ENCODE peak calls at places on chromosomes 1 and 21, in four cellular contexts. N, Z, O and V are unnamed samples.
A peak's percentile ranks its signal among the peaks of the same experiment; 100 is the strongest.

GRCh38 chr1:95049935-95050334 is 22.8 kb downstream of the ALG14 start:
- DNase-seq in N (no peak), Z (no peak), O (no peak), V (no peak)

GRCh38 chr1:206503591-206504362 is 3.6 kb upstream of the RASSF5 start:
- DNase-seq in N (no peak), Z (no peak), O (peak; percentile 83), V (peak; percentile 55)

GRCh38 chr1:234925440-234926251 is 203.0 kb downstream of the TOMM20 start:
- DNase-seq in N (peak; percentile 47), Z (no peak), O (peak; percentile 69), V (peak; percentile 77)

GRCh38 chr1:48776400-48777218 is at the start of gene BEND5:
- DNase-seq in N (peak; percentile 65), Z (peak; percentile 78), O (peak; percentile 73), V (no peak)

GRCh38 chr1:23393706-23394105 is 24.1 kb upstream of the ZNF436 start:
- DNase-seq in N (no peak), Z (no peak), O (no peak), V (peak; percentile 68)

GRCh38 chr1:10353282-10353681 is 45.6 kb upstream of the PGD start:
- DNase-seq in N (no peak), Z (no peak), O (no peak), V (no peak)

GRCh38 chr1:12339861-12340557 is 110.2 kb downstream of the VPS13D start:
- DNase-seq in N (no peak), Z (peak; percentile 32), O (no peak), V (no peak)

GRCh38 chr1:79848316-79848715 is 841.8 kb upstream of the ADGRL4 start:
- DNase-seq in N (no peak), Z (no peak), O (no peak), V (no peak)

GRCh38 chr1:54200519-54200997 is 591 bp downstream of the MRPL37 start:
- DNase-seq in N (no peak), Z (no peak), O (no peak), V (no peak)

GRCh38 chr1:196997428-196997827 is 20.1 kb downstream of the CFHR5 start:
- DNase-seq in N (no peak), Z (no peak), O (no peak), V (peak; percentile 58)

GRCh38 chr1:47487826-47488450 is 50.1 kb downstream of the FOXD2 start:
- DNase-seq in N (no peak), Z (no peak), O (no peak), V (no peak)

GRCh38 chr1:7953850-7954609 is 7.5 kb upstream of the PARK7 start:
- DNase-seq in N (peak; percentile 97), Z (peak; percentile 65), O (peak; percentile 97), V (peak; percentile 60)

GRCh38 chr1:29362116-29362515 is 125.8 kb downstream of the PTPRU start:
- DNase-seq in N (no peak), Z (no peak), O (no peak), V (no peak)

GRCh38 chr1:197399691-197400521 is 131.9 kb downstream of the CRB1 start:
- DNase-seq in N (no peak), Z (peak; percentile 34), O (no peak), V (peak; percentile 24)

GRCh38 chr1:152466217-152466616 is 44.4 kb upstream of the LCE5A start:
- DNase-seq in N (no peak), Z (no peak), O (no peak), V (no peak)

GRCh38 chr1:222095606-222096475 is 354.0 kb upstream of the DUSP10 start:
- DNase-seq in N (peak; percentile 61), Z (no peak), O (no peak), V (no peak)

GRCh38 chr1:200372095-200372884 is 37.5 kb downstream of the ZNF281 start:
- DNase-seq in N (no peak), Z (no peak), O (no peak), V (no peak)

GRCh38 chr1:11198851-11199628 is 9.9 kb downstream of the ANGPTL7 start:
- DNase-seq in N (no peak), Z (peak; percentile 41), O (no peak), V (no peak)

GRCh38 chr1:26951216-26951615 is 9.1 kb downstream of the KDF1 start:
- DNase-seq in N (no peak), Z (no peak), O (no peak), V (no peak)

GRCh38 chr1:48916121-48917069 is 139.7 kb upstream of the BEND5 start:
- DNase-seq in N (no peak), Z (peak; percentile 78), O (no peak), V (peak; percentile 5)

GRCh38 chr1:41509270-41509671 is 24.8 kb upstream of the EDN2 start:
- DNase-seq in N (no peak), Z (no peak), O (no peak), V (no peak)

GRCh38 chr1:204376919-204377799 is 17.4 kb upstream of the PLEKHA6 start:
- DNase-seq in N (no peak), Z (no peak), O (no peak), V (no peak)

GRCh38 chr1:7579831-7580804 is 191.0 kb upstream of the VAMP3 start:
- DNase-seq in N (peak; percentile 52), Z (no peak), O (peak; percentile 58), V (no peak)

GRCh38 chr1:9653195-9653782 is 1.8 kb downstream of the PIK3CD start:
- DNase-seq in N (no peak), Z (no peak), O (no peak), V (no peak)

GRCh38 chr1:203325418-203326091 is 20.2 kb downstream of the BTG2 start:
- DNase-seq in N (peak; percentile 85), Z (peak; percentile 71), O (peak; percentile 83), V (no peak)

GRCh38 chr1:59012378-59012777 is 228.5 kb upstream of the JUN start:
- DNase-seq in N (no peak), Z (no peak), O (no peak), V (no peak)

GRCh38 chr1:155834296-155834926 is 22.6 kb downstream of the GON4L start:
- DNase-seq in N (no peak), Z (no peak), O (no peak), V (peak; percentile 83)

GRCh38 chr1:53111073-53111556 is 31.3 kb downstream of the SLC1A7 start:
- DNase-seq in N (no peak), Z (no peak), O (no peak), V (no peak)

GRCh38 chr1:199720496-199720895 is 307.0 kb upstream of the NR5A2 start:
- DNase-seq in N (no peak), Z (no peak), O (no peak), V (no peak)

GRCh38 chr21:32549454-32549853 is 35.9 kb downstream of the TCP10L start:
- DNase-seq in N (no peak), Z (no peak), O (no peak), V (no peak)

GRCh38 chr1:84303154-84303830 is 1.8 kb downstream of the SAMD13 start:
- DNase-seq in N (no peak), Z (no peak), O (no peak), V (no peak)

GRCh38 chr1:59692591-59692990 is 122.2 kb upstream of the HOOK1 start:
- DNase-seq in N (no peak), Z (peak; percentile 85), O (no peak), V (peak; percentile 67)

GRCh38 chr1:228420968-228421826 is 4.5 kb upstream of the TRIM17 start:
- DNase-seq in N (no peak), Z (no peak), O (no peak), V (no peak)

GRCh38 chr1:82503805-82504204 is 703.1 kb downstream of the ADGRL2 start:
- DNase-seq in N (no peak), Z (no peak), O (no peak), V (peak; percentile 24)

GRCh38 chr1:172119184-172119583 is 277.9 kb downstream of the DNM3 start:
- DNase-seq in N (no peak), Z (no peak), O (no peak), V (no peak)

GRCh38 chr1:83765125-83765524 is 233.8 kb downstream of the TTLL7 start:
- DNase-seq in N (no peak), Z (no peak), O (no peak), V (no peak)

GRCh38 chr1:154698320-154699096 is 90.5 kb upstream of the ADAR start:
- DNase-seq in N (no peak), Z (no peak), O (no peak), V (no peak)

GRCh38 chr21:33300701-33301631 is 23.8 kb upstream of the IFNAR1 start:
- DNase-seq in N (no peak), Z (peak; percentile 17), O (no peak), V (no peak)

GRCh38 chr1:67652800-67653199 is 32.2 kb upstream of the GADD45A start:
- DNase-seq in N (no peak), Z (no peak), O (no peak), V (no peak)